ENCODE peak calls at places on chromosomes 7 and 10, in nine cellular contexts. R, L, K, B, M, S, X, I and F are unnamed samples. For H3K36me3 and H3K27me3, the result is how much of the 10 kb centered on the place peaks cover.

GRCh38 chr10:33333260-33334169 is 952 bp downstream of the NRP1 start:
- DNase-seq in K (no peak), L (no peak), X (no peak), B (no peak), M (no peak), R (no peak), S (no peak), I (no peak), F (peak)

GRCh38 chr7:40474790-40475680 is 340.2 kb downstream of the SUGCT start:
- DNase-seq in B (no peak), L (no peak), M (no peak), X (no peak), K (no peak), R (no peak), I (no peak), S (no peak), F (no peak)

GRCh38 chr10:3236644-3237043 is 64.1 kb upstream of the PITRM1 start:
- DNase-seq in R (no peak), X (no peak), B (no peak), M (no peak), K (no peak), S (no peak), L (no peak), I (no peak), F (no peak)

GRCh38 chr7:132029369-132030160 is 473.1 kb upstream of the PODXL start:
- DNase-seq in B (no peak), I (no peak), M (no peak), L (no peak), K (no peak), X (no peak), S (no peak), R (no peak), F (no peak)

GRCh38 chr7:97971120-97971989 is 18.6 kb downstream of the OCM2 start:
- DNase-seq in L (no peak), X (peak), B (peak), K (peak), M (no peak), I (peak), R (no peak), S (no peak), F (peak)

GRCh38 chr7:32299133-32299702 is 191.0 kb downstream of the LSM5 start:
- DNase-seq in X (peak), L (no peak), R (peak), K (peak), I (peak), M (no peak), S (no peak), B (peak), F (no peak)

GRCh38 chr10:75400163-75400768 is 1.3 kb downstream of the ZNF503 start:
- DNase-seq in I (peak), R (no peak), B (no peak), M (no peak), X (no peak), L (no peak), S (no peak), K (no peak), F (no peak)

GRCh38 chr7:107244613-107245012 is 75.8 kb downstream of the HBP1 start:
- DNase-seq in M (no peak), I (no peak), X (no peak), K (no peak), L (no peak), S (no peak), B (no peak), R (no peak), F (no peak)

GRCh38 chr10:124105594-124105993 is 12.2 kb upstream of the CHST15 start:
- DNase-seq in I (no peak), X (no peak), B (no peak), S (no peak), R (no peak), L (no peak), K (no peak), M (no peak), F (no peak)

GRCh38 chr7:116797611-116798010 is 64.8 kb upstream of the CAPZA2 start:
- DNase-seq in X (peak), K (no peak), R (no peak), M (no peak), S (no peak), I (no peak), B (no peak), L (no peak), F (no peak)

GRCh38 chr7:37820708-37821468 is 27.5 kb upstream of the NME8 start:
- DNase-seq in I (no peak), R (no peak), B (no peak), S (no peak), M (no peak), X (no peak), K (no peak), L (no peak), F (no peak)

GRCh38 chr10:1706711-1707110 is 30.6 kb downstream of the ADARB2 start:
- DNase-seq in R (no peak), X (no peak), B (peak), I (no peak), S (no peak), K (no peak), L (no peak), M (no peak), F (no peak)

GRCh38 chr10:59060852-59061251 is 115.6 kb upstream of the PHYHIPL start:
- DNase-seq in R (no peak), M (no peak), K (no peak), S (no peak), I (no peak), L (no peak), B (no peak), X (no peak), F (no peak)

GRCh38 chr10:22849077-22849810 is 78.6 kb upstream of the ARMC3 start:
- DNase-seq in X (peak), L (no peak), I (no peak), B (no peak), S (peak), K (peak), M (no peak), R (peak), F (peak)

GRCh38 chr7:30321992-30322637 is 37.7 kb downstream of the ZNRF2 start:
- DNase-seq in X (peak), S (peak), K (no peak), I (no peak), B (no peak), L (no peak), M (no peak), R (no peak), F (no peak)

GRCh38 chr10:124239666-124240065 is 146.3 kb upstream of the CHST15 start:
- DNase-seq in L (no peak), X (no peak), M (peak), K (no peak), B (no peak), R (no peak), I (no peak), S (peak), F (no peak)

GRCh38 chr7:139737221-139738100 is 40.3 kb downstream of the HIPK2 start:
- DNase-seq in M (no peak), I (no peak), K (peak), S (no peak), B (no peak), X (no peak), R (no peak), L (no peak), F (no peak)

GRCh38 chr10:119669975-119670640 is 18.9 kb downstream of the BAG3 start:
- DNase-seq in X (no peak), I (no peak), M (no peak), K (no peak), S (peak), L (no peak), R (peak), B (no peak), F (no peak)
- H3K36me3 ChIP-seq in X (half or more), I (under half), M (under half), K (under half), S (half or more), L (half or more), R (under half), B (under half), F (half or more)

DNA sequence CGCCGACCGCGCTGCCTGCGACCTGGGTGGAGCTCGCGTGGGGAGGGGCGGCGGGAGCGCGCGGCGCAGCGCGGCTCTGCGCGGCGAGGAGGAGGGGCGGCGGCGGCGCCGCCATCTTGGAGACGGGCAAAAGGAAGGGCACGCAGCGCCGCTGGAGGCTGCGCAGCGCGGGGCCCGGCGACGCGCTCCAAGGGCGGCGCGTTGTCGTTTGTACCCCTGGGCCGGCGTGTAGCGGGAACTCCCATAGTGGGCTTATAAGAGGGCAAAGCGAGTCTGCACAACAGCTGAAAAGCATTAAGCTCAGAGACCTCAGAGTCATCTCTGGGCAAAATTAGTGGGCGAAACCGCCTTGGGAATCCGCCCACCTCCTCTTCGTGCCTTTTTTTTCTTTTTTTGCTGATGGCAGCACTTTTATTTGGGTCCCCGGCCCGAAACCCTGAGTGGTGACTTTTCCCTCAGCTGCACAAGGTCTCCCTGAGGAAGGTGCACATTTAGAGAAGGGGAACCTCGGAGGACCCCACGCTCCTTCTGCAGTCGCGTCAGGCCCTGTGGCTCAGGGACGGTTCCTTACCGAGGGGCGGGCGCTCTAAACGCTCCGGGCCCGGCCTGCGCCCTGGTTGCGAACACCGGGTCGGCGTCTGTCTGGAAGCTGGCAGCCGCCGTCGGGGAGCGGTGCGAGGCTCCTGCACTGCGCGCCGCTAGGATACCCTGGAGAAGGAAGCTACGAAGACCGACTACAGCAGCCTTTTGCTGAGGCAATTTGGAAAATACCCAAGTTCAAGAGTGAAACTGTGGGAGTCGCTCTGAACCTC is 423 bp upstream of the MCMBP start:
- DNase-seq in R (peak), B (peak), L (peak), X (peak), I (peak), S (peak), M (peak), K (peak), F (peak)
- H3K4me3 ChIP-seq in R (peak), B (peak), L (peak), X (peak), I (peak), S (peak), M (peak), K (peak), F (peak)

GRCh38 chr10:100621360-100622205 is 85.8 kb downstream of the HIF1AN start:
- DNase-seq in X (no peak), M (no peak), R (no peak), L (no peak), I (no peak), S (no peak), K (no peak), B (peak), F (peak)
- H3K27me3 ChIP-seq in X (half or more), M (under half), R (half or more), L (under half), I (half or more), S (half or more), K (under half), B (half or more), F (half or more)

DNA sequence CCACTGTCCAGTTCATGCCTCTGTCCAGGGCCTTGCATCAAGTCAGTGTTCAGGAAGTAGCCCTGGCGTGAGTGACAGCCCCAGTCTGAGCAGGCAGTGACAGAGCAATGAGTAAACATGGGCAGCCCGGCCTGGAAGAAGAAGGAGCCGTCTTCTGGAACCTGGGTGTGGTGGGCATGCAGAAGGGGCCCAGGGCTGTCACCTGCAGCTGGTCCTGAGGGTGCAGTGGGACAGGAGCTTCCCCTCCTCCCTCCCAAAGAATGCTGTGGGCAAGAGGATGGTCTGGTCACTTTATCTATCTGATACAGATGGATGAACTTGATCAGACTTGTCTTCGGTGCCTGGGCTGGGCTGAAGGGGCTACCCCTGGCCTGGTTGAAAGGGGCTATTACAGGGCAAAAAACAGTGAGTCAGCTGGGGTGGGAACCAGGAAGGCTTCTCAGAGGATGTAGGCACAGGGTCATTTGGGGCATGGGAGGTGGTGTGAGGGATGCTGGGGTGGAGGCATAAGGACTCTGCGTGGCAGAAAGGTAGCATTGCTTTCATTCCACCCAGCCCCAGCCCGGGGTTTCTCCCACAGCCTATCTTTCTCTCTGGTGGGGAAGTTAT is 42.7 kb upstream of the PPIF start:
- DNase-seq in X (no peak), B (no peak), R (no peak), M (no peak), K (no peak), I (no peak), L (no peak), S (no peak), F (no peak)
- H3K36me3 ChIP-seq in X (half or more), B (under half), R (half or more), M (under half), K (under half), I (under half), L (half or more), S (half or more), F (under half)

GRCh38 chr10:74153676-74154075 is 2.7 kb downstream of the ADK start:
- DNase-seq in X (no peak), S (no peak), L (no peak), B (no peak), K (no peak), R (no peak), M (no peak), I (no peak), F (no peak)

GRCh38 chr10:74151879-74152722 is 1.1 kb downstream of the ADK start:
- DNase-seq in I (no peak), S (no peak), R (no peak), K (no peak), B (no peak), X (no peak), M (no peak), L (no peak), F (no peak)

GRCh38 chr10:74150151-74151056 is at the start of gene AP3M1:
- DNase-seq in I (peak), R (peak), X (peak), M (peak), B (no peak), L (peak), S (peak), K (peak), F (peak)

GRCh38 chr10:74151057-74151878 is at the start of gene ADK:
- DNase-seq in B (peak), L (peak), I (peak), X (peak), K (peak), M (peak), S (peak), R (peak), F (peak)

GRCh38 chr10:74153123-74153522 is 2.1 kb downstream of the ADK start:
- DNase-seq in L (no peak), M (no peak), K (no peak), X (peak), R (no peak), S (no peak), B (peak), I (peak), F (no peak)
- H3K4me3 ChIP-seq in L (no peak), M (no peak), K (no peak), X (peak), R (peak), S (peak), B (no peak), I (peak), F (no peak)

DNA sequence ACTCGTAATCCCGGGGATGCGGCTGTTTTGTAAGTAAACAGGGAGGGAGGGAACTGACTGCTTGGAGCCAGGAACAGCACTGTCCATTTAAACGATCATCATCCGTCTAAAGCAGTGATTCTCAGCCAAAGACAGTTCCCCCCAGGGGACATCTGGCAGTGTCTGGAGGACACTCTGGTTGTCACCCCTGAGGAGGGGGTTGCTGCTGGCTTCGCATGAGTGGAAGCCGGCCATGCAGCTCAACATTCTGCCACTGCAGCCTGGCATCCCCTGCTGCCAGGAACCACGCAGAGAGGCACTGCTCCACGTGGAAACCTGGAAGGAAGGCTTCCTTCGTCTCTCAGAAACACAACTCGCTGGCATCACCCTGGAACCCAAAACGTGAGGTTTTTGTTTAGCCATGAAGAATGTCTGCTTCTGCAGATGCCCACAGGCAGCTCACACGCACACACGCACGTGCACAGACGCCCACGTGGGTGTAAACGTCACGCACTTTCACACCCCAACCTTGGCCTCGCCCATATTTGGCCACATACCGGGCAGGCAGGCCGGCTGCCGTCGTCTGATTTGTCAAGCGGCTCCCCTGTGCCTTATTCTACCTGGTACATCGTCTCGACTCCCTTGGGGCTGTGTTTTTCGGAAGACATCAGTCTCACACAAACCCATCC is 127.4 kb upstream of the PPP2R2D start:
- DNase-seq in L (no peak), I (no peak), R (no peak), M (no peak), B (no peak), S (no peak), X (no peak), K (no peak), F (no peak)
- H3K27me3 ChIP-seq in L (under half), I (under half), R (under half), M (under half), B (under half), S (under half), X (under half), K (under half), F (under half)

GRCh38 chr10:88899886-88900285 is 19.8 kb downstream of the STAMBPL1 start:
- DNase-seq in I (no peak), R (no peak), B (peak), X (no peak), S (no peak), M (no peak), L (no peak), K (no peak), F (peak)
- H3K36me3 ChIP-seq in I (under half), R (under half), B (under half), X (under half), S (under half), M (under half), L (under half), K (under half), F (under half)

GRCh38 chr10:86413046-86413728 is 46.6 kb upstream of the GRID1 start:
- DNase-seq in L (no peak), B (no peak), R (no peak), M (no peak), K (peak), I (no peak), X (no peak), S (no peak), F (no peak)
- H3K4me3 ChIP-seq in L (no peak), B (no peak), R (no peak), M (no peak), K (no peak), I (no peak), X (no peak), S (no peak), F (no peak)

GRCh38 chr10:70974920-70975319 is 86.6 kb upstream of the PCBD1 start:
- DNase-seq in S (no peak), I (no peak), X (no peak), M (no peak), L (no peak), R (no peak), K (no peak), B (no peak), F (no peak)

GRCh38 chr10:70976063-70976462 is 87.7 kb upstream of the PCBD1 start:
- DNase-seq in L (no peak), X (no peak), S (no peak), K (no peak), M (no peak), I (no peak), B (no peak), R (no peak), F (no peak)

GRCh38 chr10:70973275-70973674 is 84.9 kb upstream of the PCBD1 start:
- DNase-seq in R (no peak), K (no peak), X (no peak), B (no peak), I (no peak), L (no peak), M (no peak), S (no peak), F (no peak)

GRCh38 chr10:70977621-70978020 is 89.3 kb upstream of the PCBD1 start:
- DNase-seq in L (no peak), X (no peak), K (no peak), B (no peak), S (no peak), I (no peak), R (no peak), M (no peak), F (no peak)

GRCh38 chr10:70974351-70974901 is 86.1 kb upstream of the PCBD1 start:
- DNase-seq in R (no peak), M (no peak), K (no peak), L (no peak), B (no peak), I (no peak), X (no peak), S (no peak), F (no peak)
- H3K27me3 ChIP-seq in R (under half), M (under half), K (under half), L (under half), B (under half), I (under half), X (under half), S (under half), F (under half)

GRCh38 chr7:47427046-47427643 is 154.8 kb downstream of the TNS3 start:
- DNase-seq in X (no peak), L (no peak), K (no peak), R (no peak), M (no peak), B (no peak), I (no peak), S (no peak), F (no peak)
- H3K36me3 ChIP-seq in X (half or more), L (half or more), K (under half), R (under half), M (under half), B (under half), I (under half), S (under half), F (under half)